ENCODE peak calls at places on chromosomes 5 and 9, in eight cellular contexts. X, I, F, Z, Y, N, O and S are unnamed samples.

GRCh38 chr9:77464591-77465125 is 183.5 kb downstream of the GNA14 start:
- DNase-seq in O (peak; percentile 41), Y (peak; percentile 26), N (no peak), I (peak; percentile 69), F (no peak), Z (no peak), X (peak; percentile 65), S (no peak)

GRCh38 chr5:78221964-78222451 is 72.5 kb downstream of the AP3B1 start:
- DNase-seq in O (no peak), X (peak; percentile 32), I (peak; percentile 4), F (no peak), Z (peak; percentile 2), N (peak; percentile 70), Y (no peak), S (no peak)

GRCh38 chr5:123916331-123917121 is 404.5 kb downstream of the CSNK1G3 start:
- DNase-seq in F (peak; percentile 93), Z (peak; percentile 53), N (no peak), Y (peak; percentile 53), O (peak; percentile 86), X (peak; percentile 72), I (peak; percentile 65), S (no peak)

GRCh38 chr5:54329731-54330709 is 19.6 kb upstream of the ARL15 start:
- DNase-seq in Y (peak; percentile 90), F (peak; percentile 95), O (peak; percentile 86), I (peak; percentile 96), Z (peak; percentile 88), X (peak; percentile 92), N (no peak), S (no peak)

GRCh38 chr9:106857811-106858470 is 5.0 kb upstream of the ZNF462 start:
- DNase-seq in N (no peak), I (no peak), O (no peak), Y (no peak), F (no peak), Z (peak; percentile 63), X (no peak), S (no peak)

GRCh38 chr5:54296386-54296785 is 14.0 kb downstream of the ARL15 start:
- DNase-seq in N (no peak), F (no peak), Z (peak; percentile 27), Y (no peak), O (no peak), I (no peak), X (no peak), S (no peak)

GRCh38 chr5:13348568-13348967 is 595.9 kb downstream of the DNAH5 start:
- DNase-seq in Z (peak; percentile 81), I (no peak), N (no peak), X (no peak), O (no peak), F (no peak), Y (no peak), S (no peak)

GRCh38 chr5:168860081-168860480 is 280.9 kb upstream of the PANK3 start:
- DNase-seq in Y (no peak), X (no peak), O (no peak), F (no peak), Z (no peak), I (no peak), N (no peak), S (no peak)

GRCh38 chr5:109485030-109485429 is 75.3 kb upstream of the PJA2 start:
- DNase-seq in Z (no peak), I (no peak), Y (no peak), F (no peak), X (peak; percentile 31), O (peak; percentile 62), N (no peak), S (no peak)

GRCh38 chr5:56105511-56106372 is 111.0 kb upstream of the IL6ST start:
- DNase-seq in Z (no peak), O (no peak), I (no peak), Y (no peak), X (no peak), N (no peak), F (no peak), S (no peak)

GRCh38 chr5:80554646-80555045 is 15.4 kb downstream of the ANKRD34B start:
- DNase-seq in I (no peak), Z (no peak), O (no peak), F (no peak), N (no peak), Y (no peak), X (no peak), S (no peak)

DNA sequence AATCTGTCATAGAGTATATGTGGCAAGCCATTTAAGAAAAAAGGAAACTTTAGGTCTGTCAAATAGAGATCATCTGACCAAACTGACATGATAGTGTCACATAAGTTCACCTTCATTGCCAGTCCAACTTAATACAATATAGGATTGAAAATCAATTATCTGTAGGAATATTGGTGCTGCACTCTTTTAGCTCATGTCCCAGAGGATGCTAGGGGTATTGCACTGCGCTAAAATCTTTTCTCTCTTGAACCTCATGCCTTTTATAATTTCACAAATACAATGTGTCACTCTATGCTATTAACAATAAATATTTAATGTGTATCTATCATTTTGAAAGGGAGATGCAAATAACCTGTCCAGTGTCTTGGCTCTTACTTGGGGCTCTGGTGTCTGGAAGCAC is 72.4 kb upstream of the FAM120A start:
- DNase-seq in F (no peak), X (peak; percentile 4), Z (no peak), N (no peak), O (no peak), Y (no peak), I (no peak), S (no peak)
- TF ChIP-seq CTCF in F (no peak), X (peak; percentile 44), Z (peak; percentile 28), N (no peak), O (peak; percentile 15), Y (peak; percentile 9), I (no peak), S (peak; percentile 14)

GRCh38 chr5:98769256-98770157 is 4.0 kb upstream of the RGMB start:
- DNase-seq in F (no peak), N (peak; percentile 39), X (peak; percentile 80), Z (peak; percentile 45), O (peak; percentile 88), Y (peak; percentile 73), I (peak; percentile 92), S (peak; percentile 89)
- TF ChIP-seq CTCF in F (no peak), N (no peak), X (peak; percentile 17), Z (no peak), O (no peak), Y (no peak), I (peak; percentile 18), S (peak; percentile 52)

DNA sequence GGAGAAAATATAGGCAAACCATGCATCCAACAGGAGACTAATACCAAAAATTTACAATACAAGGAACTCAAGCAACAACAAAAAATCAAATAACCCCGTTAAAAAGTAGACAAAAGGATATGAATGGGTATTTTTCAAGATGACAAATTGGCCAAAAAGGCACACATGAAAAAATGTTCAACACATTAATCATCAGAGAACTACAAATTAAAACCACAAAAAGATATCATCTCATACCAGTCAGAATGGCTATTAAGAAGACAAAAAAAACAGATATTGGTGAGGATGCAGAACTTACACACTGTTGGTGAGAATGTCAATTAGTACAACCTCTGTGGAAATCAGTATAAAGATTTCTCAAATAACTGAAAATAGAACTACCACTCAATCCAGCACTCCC is 35.0 kb downstream of the TEX10 start:
- DNase-seq in N (no peak), I (no peak), O (no peak), Z (peak; percentile 41), F (no peak), Y (no peak), X (peak; percentile 47), S (no peak)
- TF ChIP-seq CTCF in N (no peak), I (no peak), O (no peak), Z (no peak), F (no peak), Y (no peak), X (no peak), S (no peak)

DNA sequence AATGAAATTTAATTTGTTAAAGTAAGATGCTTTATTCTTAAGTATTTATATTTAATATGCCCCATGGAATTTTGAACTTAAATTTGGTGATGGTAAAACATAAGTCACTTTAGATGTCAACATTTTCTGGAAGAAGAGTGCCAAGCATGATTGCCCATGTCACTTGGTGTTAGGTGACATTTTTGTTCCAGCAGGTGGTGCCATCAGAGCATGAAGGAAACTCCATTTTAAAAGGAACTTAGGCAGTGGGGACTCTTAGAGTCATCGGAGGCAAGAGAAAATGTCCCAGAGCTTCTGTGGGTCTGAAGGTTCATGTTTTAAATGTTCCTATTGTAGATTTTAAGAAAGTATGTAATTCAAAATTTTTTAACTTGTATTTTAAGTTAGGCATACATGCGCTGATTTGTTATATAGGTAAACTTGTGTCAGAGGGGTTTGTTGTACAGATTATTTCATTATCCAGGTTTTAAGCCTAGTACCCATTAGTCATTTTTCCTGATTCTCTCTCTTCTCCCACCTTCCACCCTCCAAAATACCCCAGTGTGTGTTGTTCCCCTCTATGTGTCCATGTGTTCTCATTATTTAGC is 789.3 kb downstream of the SEMA5A start:
- DNase-seq in X (peak; percentile 69), I (peak; percentile 60), Z (peak; percentile 87), O (peak; percentile 73), N (peak; percentile 14), Y (peak; percentile 41), F (peak; percentile 10), S (no peak)
- TF ChIP-seq CTCF in X (peak; percentile 78), I (peak; percentile 59), Z (peak; percentile 96), O (peak; percentile 61), N (peak; percentile 49), Y (peak; percentile 59), F (peak; percentile 66), S (peak; percentile 83)

DNA sequence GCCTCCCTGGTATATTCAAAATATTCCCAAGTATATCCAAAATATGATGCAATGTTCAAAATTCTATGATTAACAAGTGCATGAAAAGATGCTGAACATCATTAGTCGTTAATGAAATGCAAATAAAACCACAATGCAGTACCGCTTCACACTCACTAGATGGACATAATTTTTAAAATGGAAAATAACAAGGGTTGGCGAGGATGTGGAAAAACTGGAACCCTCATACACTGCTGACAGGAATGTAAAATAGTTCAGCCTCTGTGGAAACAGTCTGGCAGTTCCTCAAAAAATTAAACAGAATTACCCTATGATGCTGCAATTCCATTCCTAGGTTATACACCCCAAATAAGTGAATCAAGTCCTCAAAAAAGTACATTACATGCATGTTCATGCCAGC is 36.1 kb upstream of the MYOT start:
- DNase-seq in N (no peak), X (peak; percentile 8), O (no peak), F (no peak), Z (no peak), Y (no peak), I (no peak), S (no peak)
- TF ChIP-seq CTCF in N (no peak), X (no peak), O (no peak), F (no peak), Z (no peak), Y (no peak), I (no peak), S (no peak)

GRCh38 chr5:158165647-158166046 is 306.7 kb upstream of the CLINT1 start:
- DNase-seq in F (no peak), Z (no peak), Y (no peak), X (no peak), I (no peak), N (no peak), O (no peak), S (no peak)
- TF ChIP-seq CTCF in F (no peak), Z (peak; percentile 47), Y (no peak), X (peak; percentile 26), I (no peak), N (no peak), O (no peak), S (peak; percentile 39)